ENCODE peak calls at places on chromosomes 16 and 17, in ten cellular contexts. Y, J, D, K, B, U, I, S, W and C are unnamed samples.

GRCh38 chr16:69486272-69486671 is 61.9 kb downstream of the CYB5B start:
- ATAC-seq in Y (no peak), B (no peak), S (no peak), I (no peak), W (no peak), U (no peak), J (no peak), K (no peak), D (no peak), C (no peak)

GRCh38 chr17:16486373-16487250 is 5.4 kb downstream of the LRRC75A start:
- ATAC-seq in U (peak), J (no peak), K (no peak), D (peak), B (no peak), I (peak), W (peak), Y (no peak), S (peak), C (peak)

GRCh38 chr17:29107933-29108805 is 65.2 kb downstream of the PIPOX start:
- ATAC-seq in K (no peak), I (no peak), D (no peak), W (peak), Y (no peak), U (no peak), S (peak), J (peak), B (no peak), C (no peak)

GRCh38 chr16:58472266-58472665 is 27.7 kb upstream of the NDRG4 start:
- ATAC-seq in Y (no peak), S (no peak), W (no peak), I (no peak), J (no peak), K (no peak), U (no peak), D (no peak), B (no peak), C (no peak)

GRCh38 chr17:81891303-81891552 is 158 bp downstream of the ALYREF start:
- ATAC-seq in J (no peak), K (no peak), Y (peak), W (no peak), S (no peak), D (no peak), U (no peak), I (no peak), B (no peak), C (no peak)

GRCh38 chr17:55388842-55389241 is 32.8 kb downstream of the MMD start:
- ATAC-seq in Y (no peak), D (no peak), K (no peak), U (no peak), W (peak), I (peak), S (no peak), J (no peak), B (no peak), C (no peak)

GRCh38 chr17:11551442-11551841 is 46.8 kb upstream of the DNAH9 start:
- ATAC-seq in Y (no peak), I (no peak), K (no peak), W (no peak), D (no peak), S (no peak), B (no peak), J (no peak), U (no peak), C (no peak)

GRCh38 chr17:5513610-5514009 is 27.2 kb downstream of the MIS12 start:
- ATAC-seq in W (no peak), S (no peak), Y (peak), K (peak), D (no peak), J (no peak), I (no peak), B (peak), U (no peak), C (no peak)

GRCh38 chr16:85381738-85382592 is 231.2 kb upstream of the GSE1 start:
- ATAC-seq in D (no peak), B (no peak), I (peak), J (no peak), U (no peak), K (no peak), Y (no peak), W (no peak), S (no peak), C (peak)

GRCh38 chr17:34709108-34709779 is 129.9 kb downstream of the TMEM132E start:
- ATAC-seq in U (no peak), B (no peak), D (no peak), K (no peak), Y (no peak), W (no peak), S (peak), J (no peak), I (no peak), C (no peak)

GRCh38 chr17:13865650-13866049 is 203.7 kb upstream of the COX10 start:
- ATAC-seq in K (no peak), J (no peak), B (no peak), Y (no peak), D (no peak), I (no peak), S (no peak), W (no peak), U (no peak), C (no peak)

GRCh38 chr16:81470796-81471636 is 26.4 kb downstream of the CMIP start:
- ATAC-seq in J (no peak), Y (no peak), S (no peak), D (no peak), W (no peak), B (no peak), U (no peak), I (no peak), K (no peak), C (no peak)

GRCh38 chr16:84196101-84196500 is 5.1 kb downstream of the ADAD2 start:
- ATAC-seq in B (no peak), J (no peak), D (no peak), I (no peak), U (no peak), S (no peak), W (no peak), Y (no peak), K (no peak), C (no peak)

GRCh38 chr17:27481327-27481726 is 25.1 kb downstream of the KSR1 start:
- ATAC-seq in D (peak), I (no peak), S (no peak), Y (peak), B (peak), U (no peak), J (no peak), K (peak), W (no peak), C (no peak)

GRCh38 chr17:9239260-9239820 is 218.0 kb downstream of the NTN1 start:
- ATAC-seq in U (no peak), S (no peak), I (no peak), D (no peak), Y (peak), J (no peak), K (peak), B (peak), W (no peak), C (peak)

GRCh38 chr16:88759245-88759975 is 25.6 kb downstream of the PIEZO1 start:
- ATAC-seq in U (no peak), B (peak), K (peak), W (peak), S (no peak), D (peak), I (peak), Y (peak), J (no peak), C (peak)

GRCh38 chr17:7476474-7476873 is 3.0 kb downstream of the ZBTB4 start:
- ATAC-seq in I (no peak), D (no peak), W (no peak), S (peak), B (no peak), U (no peak), J (peak), K (no peak), Y (no peak), C (no peak)

GRCh38 chr17:45060382-45060823 is 714 bp upstream of the NMT1 start:
- ATAC-seq in S (no peak), U (peak), J (no peak), B (no peak), D (peak), K (no peak), I (peak), W (peak), Y (no peak), C (peak)